ENCODE peak calls at places on chromosomes 2 and 18, in four cellular contexts. W, J, R and B are unnamed samples.
A peak's percentile ranks its signal among the peaks of the same experiment; 100 is the strongest.

GRCh38 chr2:44715671-44716077 is 225.8 kb upstream of the SIX3 start:
- DNase-seq in W (no peak), J (peak; percentile 26), R (peak; percentile 19), B (no peak)

GRCh38 chr18:44651453-44651852 is 29.2 kb upstream of the SETBP1 start:
- DNase-seq in W (peak; percentile 47), J (no peak), R (no peak), B (no peak)

GRCh38 chr2:189522435-189523151 is 58.0 kb downstream of the SLC40A1 start:
- DNase-seq in W (no peak), J (no peak), R (no peak), B (no peak)

GRCh38 chr2:74267068-74267467 is 68.7 kb downstream of the MTHFD2 start:
- DNase-seq in W (peak; percentile 74), J (peak; percentile 41), R (peak; percentile 53), B (no peak)

GRCh38 chr2:10286216-10287037 is 16.3 kb upstream of the HPCAL1 start:
- DNase-seq in W (no peak), J (no peak), R (no peak), B (no peak)

GRCh38 chr2:24915796-24916195 is 4.2 kb downstream of the ADCY3 start:
- DNase-seq in W (no peak), J (no peak), R (no peak), B (no peak)

GRCh38 chr2:48927355-48927754 is 171.8 kb upstream of the LHCGR start:
- DNase-seq in W (no peak), J (no peak), R (no peak), B (no peak)

GRCh38 chr18:33184178-33184577 is 256.3 kb downstream of the CCDC178 start:
- DNase-seq in W (no peak), J (no peak), R (no peak), B (no peak)

GRCh38 chr18:28176933-28177827 is at the start of gene CDH2:
- DNase-seq in W (no peak), J (peak; percentile 75), R (no peak), B (no peak)

GRCh38 chr2:222320441-222321395 is 21.9 kb upstream of the PAX3 start:
- DNase-seq in W (no peak), J (no peak), R (no peak), B (no peak)

GRCh38 chr2:170525566-170525900 is 189.6 kb upstream of the SP5 start:
- DNase-seq in W (peak; percentile 34), J (no peak), R (peak; percentile 71), B (no peak)

GRCh38 chr2:231662028-231662810 is 46.1 kb upstream of the PTMA start:
- DNase-seq in W (peak; percentile 91), J (peak; percentile 98), R (peak; percentile 97), B (peak; percentile 95)

GRCh38 chr2:120434487-120434886 is 88.6 kb downstream of the INHBB start:
- DNase-seq in W (no peak), J (no peak), R (no peak), B (no peak)

GRCh38 chr18:9539283-9539682 is 64.0 kb downstream of the RALBP1 start:
- DNase-seq in W (no peak), J (no peak), R (no peak), B (no peak)

GRCh38 chr18:3816601-3817363 is 366.8 kb downstream of the TGIF1 start:
- DNase-seq in W (no peak), J (no peak), R (no peak), B (no peak)

GRCh38 chr2:97730245-97730644 is 16.9 kb downstream of the ZAP70 start:
- DNase-seq in W (no peak), J (no peak), R (no peak), B (no peak)

GRCh38 chr18:70659026-70659726 is 370.3 kb downstream of the SOCS6 start:
- DNase-seq in W (no peak), J (no peak), R (no peak), B (no peak)

GRCh38 chr18:22556271-22556990 is 138.7 kb upstream of the CTAGE1 start:
- DNase-seq in W (no peak), J (no peak), R (no peak), B (no peak)

GRCh38 chr18:77208969-77209368 is 40.7 kb upstream of the GALR1 start:
- DNase-seq in W (no peak), J (no peak), R (no peak), B (peak; percentile 34)

GRCh38 chr18:50273203-50274043 is 7.1 kb upstream of the CFAP53 start:
- DNase-seq in W (no peak), J (no peak), R (no peak), B (no peak)

GRCh38 chr2:2238726-2239269 is 92.3 kb downstream of the MYT1L start:
- DNase-seq in W (no peak), J (no peak), R (no peak), B (no peak)

GRCh38 chr18:10979411-10979810 is 170.0 kb downstream of the PIEZO2 start:
- DNase-seq in W (no peak), J (no peak), R (no peak), B (no peak)

GRCh38 chr2:127599211-127599610 is 46.7 kb upstream of the GPR17 start:
- DNase-seq in W (no peak), J (no peak), R (no peak), B (no peak)

GRCh38 chr2:232523682-232524597 is 2.0 kb upstream of the CHRND start:
- DNase-seq in W (peak; percentile 72), J (peak; percentile 84), R (no peak), B (no peak)

GRCh38 chr18:501406-501714 is 859 bp upstream of the COLEC12 start:
- DNase-seq in W (no peak), J (no peak), R (no peak), B (no peak)

GRCh38 chr18:47970664-47971523 is 40.4 kb upstream of the SMAD2 start:
- DNase-seq in W (peak; percentile 43), J (no peak), R (no peak), B (no peak)

GRCh38 chr2:222364280-222364895 is 60.0 kb upstream of the SGPP2 start:
- DNase-seq in W (no peak), J (no peak), R (no peak), B (no peak)

GRCh38 chr2:191302459-191303155 is 57.4 kb downstream of the MYO1B start:
- DNase-seq in W (peak; percentile 6), J (no peak), R (peak; percentile 29), B (no peak)

GRCh38 chr2:67515021-67515420 is 117.9 kb downstream of the ETAA1 start:
- DNase-seq in W (no peak), J (no peak), R (no peak), B (no peak)

GRCh38 chr2:152255918-152256317 is 79.1 kb upstream of the FMNL2 start:
- DNase-seq in W (no peak), J (no peak), R (no peak), B (no peak)

GRCh38 chr2:239355724-239356123 is 45.1 kb downstream of the HDAC4 start:
- DNase-seq in W (no peak), J (no peak), R (no peak), B (no peak)

GRCh38 chr18:79260510-79260909 is 135.2 kb upstream of the NFATC1 start:
- DNase-seq in W (peak; percentile 8), J (no peak), R (no peak), B (no peak)

GRCh38 chr18:79260023-79260422 is 135.7 kb upstream of the NFATC1 start:
- DNase-seq in W (peak; percentile 22), J (no peak), R (no peak), B (no peak)

GRCh38 chr18:79259218-79259617 is 136.5 kb upstream of the NFATC1 start:
- DNase-seq in W (peak; percentile 74), J (no peak), R (no peak), B (no peak)

GRCh38 chr18:79257480-79257879 is 138.2 kb upstream of the NFATC1 start:
- DNase-seq in W (no peak), J (no peak), R (no peak), B (no peak)

DNA sequence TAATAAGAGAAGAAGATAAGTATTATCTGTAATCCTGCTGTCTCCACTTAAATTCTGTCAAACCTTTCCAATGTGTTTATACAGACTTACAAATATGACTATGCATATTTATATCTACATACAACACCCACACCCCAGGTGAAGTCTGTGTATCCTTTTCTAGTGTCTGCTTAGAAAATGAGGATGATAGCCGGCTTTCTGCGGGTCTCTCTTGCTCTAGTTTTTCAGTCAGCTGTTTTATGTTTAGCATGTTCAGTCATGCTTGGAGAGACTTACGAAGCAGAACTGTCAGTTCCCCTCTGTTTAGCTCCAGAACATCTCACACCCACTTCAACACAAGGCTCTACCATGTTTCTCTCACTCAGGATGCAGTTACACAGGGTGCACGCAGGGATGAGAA is 137.3 kb upstream of the NFATC1 start:
- DNase-seq in W (peak; percentile 49), J (no peak), R (no peak), B (no peak)
- TF ChIP-seq MAX in W (no peak), J (no peak), R (no peak), B (no peak)

GRCh38 chr2:200968162-200968561 is 4.7 kb upstream of the ORC2 start:
- DNase-seq in W (no peak), J (no peak), R (peak; percentile 28), B (no peak)
- TF ChIP-seq MAX in W (no peak), J (no peak), R (no peak), B (no peak)

DNA sequence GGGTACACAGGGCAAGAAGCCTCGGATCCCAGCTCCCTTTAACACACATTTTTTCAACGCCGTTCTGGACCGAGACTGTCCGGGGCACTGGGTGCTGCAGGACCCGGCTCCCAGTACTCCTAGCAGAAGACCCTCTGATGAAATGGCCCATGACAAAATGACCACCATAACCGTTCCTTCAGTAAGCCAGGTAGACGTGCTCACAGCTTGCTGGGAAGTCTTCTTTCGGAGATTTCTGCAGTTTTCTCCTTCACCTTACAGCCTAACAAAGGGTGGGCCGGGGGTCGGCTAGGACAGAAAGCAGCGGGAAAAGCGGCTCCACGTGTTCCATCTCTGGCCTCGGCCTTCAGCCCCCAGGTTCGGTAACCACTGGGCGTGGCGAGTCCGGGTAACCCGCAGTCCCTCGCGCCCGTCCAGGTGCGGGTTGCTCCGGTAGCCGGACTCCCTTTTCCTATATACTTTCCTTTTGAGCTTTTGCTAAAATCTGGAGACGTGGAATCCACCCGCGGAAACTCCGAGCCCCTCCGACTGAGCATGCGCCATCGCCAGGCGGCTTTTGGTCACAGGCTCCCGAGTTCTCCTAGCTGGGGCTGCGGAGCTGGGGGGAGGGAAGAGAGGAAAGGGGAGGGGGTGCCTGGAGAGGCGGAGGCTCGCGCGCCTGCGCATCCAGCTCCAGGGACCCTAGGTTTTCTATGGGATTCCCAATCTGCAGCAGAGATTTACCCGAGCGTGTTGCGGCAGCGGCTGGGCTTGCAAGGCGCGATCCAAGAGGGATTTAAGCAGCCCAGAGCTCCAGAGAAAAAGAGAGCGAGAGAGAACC is at the start of gene VSNL1:
- DNase-seq in W (peak; percentile 37), J (peak; percentile 95), R (peak; percentile 79), B (no peak)
- TF ChIP-seq MAX in W (peak; percentile 43), J (peak; percentile 96), R (peak; percentile 88), B (no peak)

GRCh38 chr18:35406666-35407065 is 29.5 kb upstream of the ZNF396 start:
- DNase-seq in W (peak; percentile 67), J (no peak), R (no peak), B (no peak)
- TF ChIP-seq MAX in W (no peak), J (no peak), R (no peak), B (no peak)

GRCh38 chr2:36459725-36460137 is 104.2 kb downstream of the CRIM1 start:
- DNase-seq in W (peak; percentile 27), J (peak; percentile 46), R (peak; percentile 64), B (no peak)
- TF ChIP-seq MAX in W (no peak), J (no peak), R (no peak), B (no peak)

GRCh38 chr2:75432761-75433361 is 127.9 kb downstream of the EVA1A start:
- DNase-seq in W (no peak), J (no peak), R (no peak), B (peak; percentile 96)
- TF ChIP-seq MAX in W (no peak), J (no peak), R (no peak), B (no peak)